ENCODE peak calls at places on chromosomes 11 and 22, in five cellular contexts. One of them, this sample, is unnamed.

GRCh38 chr11:129766858-129767604 is 48.6 kb upstream of the TMEM45B start:
- DNase-seq in cardiac fibroblast: peak; percentile 52
- DNase-seq in epithelial cell of esophagus: peak; percentile 50
- DNase-seq in Peyer's patch: no peak
- DNase-seq in ascending aorta: no peak
- DNase-seq in this sample: no peak

GRCh38 chr11:27139742-27140141 is 99.1 kb downstream of the BBOX1 start:
- DNase-seq in cardiac fibroblast: no peak
- DNase-seq in epithelial cell of esophagus: no peak
- DNase-seq in Peyer's patch: no peak
- DNase-seq in ascending aorta: no peak
- DNase-seq in this sample: no peak

GRCh38 chr22:19130959-19131684 is at the start of gene TSSK2:
- DNase-seq in cardiac fibroblast: no peak
- DNase-seq in epithelial cell of esophagus: no peak
- DNase-seq in Peyer's patch: no peak
- DNase-seq in ascending aorta: no peak
- DNase-seq in this sample: no peak

GRCh38 chr11:121221801-121222200 is 70.8 kb upstream of the SC5D start:
- DNase-seq in cardiac fibroblast: no peak
- DNase-seq in epithelial cell of esophagus: no peak
- DNase-seq in Peyer's patch: no peak
- DNase-seq in ascending aorta: no peak
- DNase-seq in this sample: no peak

GRCh38 chr11:26930518-26931247 is 63.2 kb upstream of the FIBIN start:
- DNase-seq in cardiac fibroblast: peak; percentile 77
- DNase-seq in epithelial cell of esophagus: no peak
- DNase-seq in Peyer's patch: no peak
- DNase-seq in ascending aorta: no peak
- DNase-seq in this sample: no peak

GRCh38 chr11:67045314-67045713 is 11.3 kb upstream of the RHOD start:
- DNase-seq in cardiac fibroblast: peak; percentile 93
- DNase-seq in epithelial cell of esophagus: peak; percentile 94
- DNase-seq in Peyer's patch: no peak
- DNase-seq in ascending aorta: peak; percentile 82
- DNase-seq in this sample: no peak

GRCh38 chr11:45771194-45771941 is 33.6 kb upstream of the SLC35C1 start:
- DNase-seq in cardiac fibroblast: peak; percentile 60
- DNase-seq in epithelial cell of esophagus: peak; percentile 44
- DNase-seq in Peyer's patch: peak; percentile 73
- DNase-seq in ascending aorta: peak; percentile 82
- DNase-seq in this sample: peak; percentile 88

GRCh38 chr22:46934746-46935491 is 172.5 kb downstream of the TBC1D22A start:
- DNase-seq in cardiac fibroblast: peak; percentile 97
- DNase-seq in epithelial cell of esophagus: peak; percentile 98
- DNase-seq in Peyer's patch: no peak
- DNase-seq in ascending aorta: no peak
- DNase-seq in this sample: no peak

GRCh38 chr11:17412488-17413180 is 24.2 kb upstream of the KCNJ11 start:
- DNase-seq in cardiac fibroblast: no peak
- DNase-seq in epithelial cell of esophagus: no peak
- DNase-seq in Peyer's patch: no peak
- DNase-seq in ascending aorta: no peak
- DNase-seq in this sample: no peak

GRCh38 chr22:30371981-30372380 is 15.2 kb downstream of the CCDC157 start:
- DNase-seq in cardiac fibroblast: no peak
- DNase-seq in epithelial cell of esophagus: no peak
- DNase-seq in Peyer's patch: no peak
- DNase-seq in ascending aorta: no peak
- DNase-seq in this sample: no peak
- TF ChIP-seq CTCF in cardiac fibroblast: no peak
- TF ChIP-seq CTCF in epithelial cell of esophagus: no peak
- TF ChIP-seq CTCF in Peyer's patch: no peak
- TF ChIP-seq CTCF in ascending aorta: no peak
- TF ChIP-seq CTCF in this sample: no peak

GRCh38 chr22:29307658-29308147 is 1.3 kb downstream of the GAS2L1 start:
- DNase-seq in cardiac fibroblast: no peak
- DNase-seq in epithelial cell of esophagus: no peak
- DNase-seq in Peyer's patch: no peak
- DNase-seq in ascending aorta: no peak
- DNase-seq in this sample: no peak

GRCh38 chr22:29305836-29306174 is 645 bp upstream of the GAS2L1 start:
- DNase-seq in cardiac fibroblast: no peak
- DNase-seq in epithelial cell of esophagus: no peak
- DNase-seq in Peyer's patch: no peak
- DNase-seq in ascending aorta: no peak
- DNase-seq in this sample: no peak

GRCh38 chr22:29306175-29306829 is at the start of gene GAS2L1:
- DNase-seq in cardiac fibroblast: peak; percentile 80
- DNase-seq in epithelial cell of esophagus: peak; percentile 82
- DNase-seq in Peyer's patch: peak; percentile 37
- DNase-seq in ascending aorta: peak; percentile 90
- DNase-seq in this sample: no peak

GRCh38 chr22:29308148-29308790 is 1.8 kb downstream of the GAS2L1 start:
- DNase-seq in cardiac fibroblast: no peak
- DNase-seq in epithelial cell of esophagus: peak; percentile 51
- DNase-seq in Peyer's patch: no peak
- DNase-seq in ascending aorta: no peak
- DNase-seq in this sample: no peak

DNA sequence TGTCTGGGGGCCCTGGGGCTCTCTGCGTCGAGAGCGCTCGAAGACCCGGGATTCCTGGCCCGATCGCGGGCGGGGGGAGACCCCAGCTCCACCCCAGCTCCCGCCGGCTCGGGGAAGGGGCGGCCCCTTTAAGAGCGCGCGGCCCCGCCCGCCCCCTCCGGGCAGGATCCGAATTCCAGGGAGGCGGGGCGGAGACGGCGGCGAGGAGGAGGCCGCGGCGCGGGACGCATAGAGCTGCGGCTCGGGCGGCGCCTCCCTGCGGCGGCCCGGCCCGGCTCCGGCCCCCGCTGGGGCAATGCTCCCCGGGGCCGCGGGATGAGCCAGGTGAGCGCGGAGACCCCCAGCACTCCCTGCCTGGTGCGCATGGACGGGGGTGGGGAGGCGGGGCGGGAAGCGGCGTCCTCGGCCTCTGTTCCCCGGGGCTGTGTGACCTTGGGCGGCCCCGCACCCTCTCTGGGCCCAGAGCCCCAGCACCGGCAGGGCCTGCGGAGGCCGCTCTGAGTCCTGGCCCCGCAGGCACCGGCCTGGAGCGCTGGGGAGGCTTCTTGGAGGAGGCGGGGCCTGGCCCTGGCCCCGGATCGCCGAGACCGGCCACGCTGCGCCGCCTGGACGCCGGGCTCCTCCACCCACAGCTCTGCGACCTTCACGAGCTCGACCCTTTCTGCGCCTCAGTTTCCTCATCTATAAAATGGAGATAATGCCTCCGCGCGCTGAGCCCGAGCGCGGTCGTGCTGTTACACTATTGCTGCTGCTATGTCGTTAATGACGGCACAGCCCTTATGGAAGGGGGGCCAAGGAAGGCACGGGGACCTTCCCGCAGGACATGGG is 594 bp downstream of the GAS2L1 start:
- DNase-seq in cardiac fibroblast: peak; percentile 70
- DNase-seq in epithelial cell of esophagus: peak; percentile 81
- DNase-seq in Peyer's patch: peak; percentile 37
- DNase-seq in ascending aorta: peak; percentile 88
- DNase-seq in this sample: no peak
- TF ChIP-seq CTCF in cardiac fibroblast: no peak
- TF ChIP-seq CTCF in epithelial cell of esophagus: no peak
- TF ChIP-seq CTCF in Peyer's patch: no peak
- TF ChIP-seq CTCF in ascending aorta: no peak
- TF ChIP-seq CTCF in this sample: no peak

GRCh38 chr11:24509114-24509513 is 12.3 kb downstream of the LUZP2 start:
- DNase-seq in cardiac fibroblast: peak; percentile 32
- DNase-seq in epithelial cell of esophagus: peak; percentile 11
- DNase-seq in Peyer's patch: no peak
- DNase-seq in ascending aorta: no peak
- DNase-seq in this sample: no peak
- TF ChIP-seq CTCF in cardiac fibroblast: no peak
- TF ChIP-seq CTCF in epithelial cell of esophagus: peak; percentile 31
- TF ChIP-seq CTCF in Peyer's patch: no peak
- TF ChIP-seq CTCF in ascending aorta: no peak
- TF ChIP-seq CTCF in this sample: no peak

DNA sequence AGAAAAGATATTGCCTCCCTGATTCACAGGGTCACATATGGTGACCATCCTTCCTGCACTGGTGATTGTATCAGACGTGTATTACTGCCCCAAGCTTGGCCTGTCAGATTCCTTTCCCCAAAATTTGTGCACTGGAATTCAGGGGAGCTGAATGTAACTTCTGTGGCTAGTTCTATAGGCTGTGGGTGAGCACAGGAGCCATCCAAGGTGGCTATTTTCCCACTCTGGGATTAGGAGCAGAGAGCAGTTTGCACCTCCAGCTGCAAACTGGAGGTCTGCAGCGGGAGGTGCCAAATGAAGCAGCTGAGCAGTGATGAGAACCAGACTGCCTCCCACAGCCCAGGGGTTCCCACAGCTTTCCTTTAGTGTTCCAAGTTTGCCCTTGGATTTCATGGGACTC is 124.2 kb upstream of the PITPNB start:
- DNase-seq in cardiac fibroblast: no peak
- DNase-seq in epithelial cell of esophagus: no peak
- DNase-seq in Peyer's patch: no peak
- DNase-seq in ascending aorta: no peak
- DNase-seq in this sample: no peak
- TF ChIP-seq CTCF in cardiac fibroblast: no peak
- TF ChIP-seq CTCF in epithelial cell of esophagus: no peak
- TF ChIP-seq CTCF in Peyer's patch: no peak
- TF ChIP-seq CTCF in ascending aorta: no peak
- TF ChIP-seq CTCF in this sample: no peak

GRCh38 chr11:62108017-62108750 is 15.6 kb upstream of the INCENP start:
- DNase-seq in cardiac fibroblast: peak; percentile 86
- DNase-seq in epithelial cell of esophagus: peak; percentile 74
- DNase-seq in Peyer's patch: no peak
- DNase-seq in ascending aorta: no peak
- DNase-seq in this sample: no peak
- TF ChIP-seq CTCF in cardiac fibroblast: peak; percentile 71
- TF ChIP-seq CTCF in epithelial cell of esophagus: peak; percentile 79
- TF ChIP-seq CTCF in Peyer's patch: peak; percentile 87
- TF ChIP-seq CTCF in ascending aorta: peak; percentile 82
- TF ChIP-seq CTCF in this sample: peak; percentile 48

GRCh38 chr11:117145393-117145761 is 1.3 kb downstream of the PAFAH1B2 start:
- DNase-seq in cardiac fibroblast: peak; percentile 53
- DNase-seq in epithelial cell of esophagus: peak; percentile 34
- DNase-seq in Peyer's patch: no peak
- DNase-seq in ascending aorta: no peak
- DNase-seq in this sample: no peak
- TF ChIP-seq CTCF in cardiac fibroblast: peak; percentile 20
- TF ChIP-seq CTCF in epithelial cell of esophagus: no peak
- TF ChIP-seq CTCF in Peyer's patch: no peak
- TF ChIP-seq CTCF in ascending aorta: no peak
- TF ChIP-seq CTCF in this sample: no peak